ENCODE peak calls at places on chromosomes 4 and X, in four cellular contexts. One of them, this sample, is unnamed. For H3K27me3 and H3K36me3, the result is how much of the 10 kb centered on the place peaks cover.

GRCh38 chr4:95106408-95106928 is 348.7 kb downstream of the BMPR1B start:
- DNase-seq in neural progenitor cell: no peak
- DNase-seq in CD8-positive, alpha-beta memory T cell: no peak
- DNase-seq in HCT116: peak
- DNase-seq in this sample: no peak

GRCh38 chrX:31170792-31171191 is 99.0 kb upstream of the FTHL17 start:
- DNase-seq in neural progenitor cell: no peak
- DNase-seq in CD8-positive, alpha-beta memory T cell: no peak
- DNase-seq in HCT116: no peak
- DNase-seq in this sample: no peak

GRCh38 chr4:157043131-157043530 is 32.8 kb upstream of the GLRB start:
- DNase-seq in CD8-positive, alpha-beta memory T cell: no peak
- DNase-seq in neural progenitor cell: peak
- DNase-seq in HCT116: no peak
- DNase-seq in this sample: no peak

GRCh38 chrX:130224810-130225209 is 43.9 kb downstream of the ZNF280C start:
- DNase-seq in HCT116: no peak
- DNase-seq in neural progenitor cell: no peak
- DNase-seq in CD8-positive, alpha-beta memory T cell: no peak
- DNase-seq in this sample: no peak

GRCh38 chr4:3321295-3321889 is 28.6 kb downstream of the RGS12 start:
- DNase-seq in CD8-positive, alpha-beta memory T cell: no peak
- DNase-seq in neural progenitor cell: no peak
- DNase-seq in HCT116: no peak
- DNase-seq in this sample: no peak

GRCh38 chr4:153488006-153488718 is 22.0 kb downstream of the TMEM131L start:
- DNase-seq in HCT116: no peak
- DNase-seq in neural progenitor cell: no peak
- DNase-seq in CD8-positive, alpha-beta memory T cell: peak
- DNase-seq in this sample: no peak

GRCh38 chr4:150261571-150261970 is 183.3 kb downstream of the DCLK2 start:
- DNase-seq in neural progenitor cell: no peak
- DNase-seq in HCT116: no peak
- DNase-seq in CD8-positive, alpha-beta memory T cell: no peak
- DNase-seq in this sample: no peak

GRCh38 chr4:137677851-137678250 is 145.6 kb upstream of the PCDH18 start:
- DNase-seq in neural progenitor cell: no peak
- DNase-seq in HCT116: no peak
- DNase-seq in CD8-positive, alpha-beta memory T cell: no peak
- DNase-seq in this sample: no peak

GRCh38 chrX:21691512-21692018 is 33.4 kb upstream of the KLHL34 start:
- DNase-seq in HCT116: no peak
- DNase-seq in neural progenitor cell: no peak
- DNase-seq in CD8-positive, alpha-beta memory T cell: no peak
- DNase-seq in this sample: no peak

GRCh38 chrX:67543818-67544217 is at the start of gene AR:
- DNase-seq in CD8-positive, alpha-beta memory T cell: no peak
- DNase-seq in neural progenitor cell: peak
- DNase-seq in HCT116: no peak
- DNase-seq in this sample: no peak

GRCh38 chr4:146175541-146176453 is at the start of gene LSM6:
- DNase-seq in HCT116: peak
- DNase-seq in neural progenitor cell: peak
- DNase-seq in CD8-positive, alpha-beta memory T cell: peak
- DNase-seq in this sample: peak

GRCh38 chrX:130645955-130646583 is 244.3 kb downstream of the RBMX2 start:
- DNase-seq in neural progenitor cell: no peak
- DNase-seq in HCT116: no peak
- DNase-seq in CD8-positive, alpha-beta memory T cell: no peak
- DNase-seq in this sample: no peak

GRCh38 chr4:84631573-84631972 is 48.6 kb downstream of the CDS1 start:
- DNase-seq in neural progenitor cell: no peak
- DNase-seq in HCT116: no peak
- DNase-seq in CD8-positive, alpha-beta memory T cell: no peak
- DNase-seq in this sample: no peak

GRCh38 chr4:95155759-95156451 is 392.9 kb downstream of the UNC5C start:
- DNase-seq in CD8-positive, alpha-beta memory T cell: no peak
- DNase-seq in HCT116: peak
- DNase-seq in neural progenitor cell: peak
- DNase-seq in this sample: no peak

GRCh38 chr4:185457136-185457535 is 14.4 kb downstream of the CCDC110 start:
- DNase-seq in HCT116: no peak
- DNase-seq in CD8-positive, alpha-beta memory T cell: no peak
- DNase-seq in neural progenitor cell: peak
- DNase-seq in this sample: no peak

GRCh38 chr4:169117591-169118081 is 107.6 kb upstream of the CBR4 start:
- DNase-seq in HCT116: no peak
- DNase-seq in neural progenitor cell: no peak
- DNase-seq in CD8-positive, alpha-beta memory T cell: no peak
- DNase-seq in this sample: peak

GRCh38 chrX:38505583-38505982 is 55.8 kb upstream of the TSPAN7 start:
- DNase-seq in CD8-positive, alpha-beta memory T cell: no peak
- DNase-seq in neural progenitor cell: no peak
- DNase-seq in HCT116: no peak
- DNase-seq in this sample: no peak

DNA sequence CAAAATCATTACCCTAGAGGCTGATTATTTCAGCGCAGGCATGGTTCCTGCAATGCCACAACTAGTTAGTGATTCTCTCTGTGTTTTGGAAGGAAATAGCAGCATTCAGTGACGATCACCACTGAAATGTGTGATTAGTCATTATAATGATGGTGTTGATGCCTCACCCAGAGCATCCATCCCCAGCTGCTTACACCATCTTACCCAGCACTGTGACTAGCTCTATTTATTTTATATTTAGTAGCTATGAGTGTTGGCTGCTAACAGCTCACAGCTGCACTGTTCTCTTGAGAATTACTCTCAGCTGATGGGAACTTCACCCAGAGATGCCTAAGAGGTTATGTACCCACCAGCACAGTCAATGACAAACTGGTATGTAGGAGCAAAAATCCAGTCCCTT is 60.5 kb upstream of the TSPAN7 start:
- DNase-seq in CD8-positive, alpha-beta memory T cell: no peak
- DNase-seq in HCT116: no peak
- DNase-seq in neural progenitor cell: no peak
- DNase-seq in this sample: no peak
- H3K27me3 ChIP-seq in CD8-positive, alpha-beta memory T cell: under half
- H3K27me3 ChIP-seq in HCT116: under half
- H3K27me3 ChIP-seq in neural progenitor cell: under half
- H3K27me3 ChIP-seq in this sample: under half

GRCh38 chrX:54442790-54443189 is 2.6 kb downstream of the TSR2 start:
- DNase-seq in neural progenitor cell: no peak
- DNase-seq in HCT116: no peak
- DNase-seq in CD8-positive, alpha-beta memory T cell: no peak
- DNase-seq in this sample: no peak
- H3K36me3 ChIP-seq in neural progenitor cell: under half
- H3K36me3 ChIP-seq in HCT116: under half
- H3K36me3 ChIP-seq in CD8-positive, alpha-beta memory T cell: under half
- H3K36me3 ChIP-seq in this sample: under half

DNA sequence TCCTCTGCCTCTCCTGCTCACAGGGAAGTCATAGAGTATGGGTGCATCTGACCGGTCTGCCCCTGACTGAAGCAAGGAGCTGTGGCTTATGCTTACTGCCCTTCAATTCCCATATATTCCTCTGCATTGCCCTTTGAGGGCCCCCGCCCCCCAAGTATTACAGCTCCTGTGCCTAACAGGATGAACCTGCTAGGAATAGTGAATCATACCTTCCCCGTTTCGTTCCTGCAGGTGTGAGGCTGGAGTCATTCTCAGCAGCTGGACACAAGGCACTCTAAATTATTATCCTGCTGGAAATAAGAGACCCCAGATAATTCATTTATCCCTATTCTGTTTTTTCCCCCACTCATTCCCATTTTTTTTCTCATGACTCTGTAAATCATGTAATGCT is 2.4 kb downstream of the KIT start:
- DNase-seq in neural progenitor cell: no peak
- DNase-seq in CD8-positive, alpha-beta memory T cell: no peak
- DNase-seq in HCT116: no peak
- DNase-seq in this sample: no peak
- H3K27me3 ChIP-seq in neural progenitor cell: half or more
- H3K27me3 ChIP-seq in CD8-positive, alpha-beta memory T cell: under half
- H3K27me3 ChIP-seq in HCT116: under half
- H3K27me3 ChIP-seq in this sample: under half

DNA sequence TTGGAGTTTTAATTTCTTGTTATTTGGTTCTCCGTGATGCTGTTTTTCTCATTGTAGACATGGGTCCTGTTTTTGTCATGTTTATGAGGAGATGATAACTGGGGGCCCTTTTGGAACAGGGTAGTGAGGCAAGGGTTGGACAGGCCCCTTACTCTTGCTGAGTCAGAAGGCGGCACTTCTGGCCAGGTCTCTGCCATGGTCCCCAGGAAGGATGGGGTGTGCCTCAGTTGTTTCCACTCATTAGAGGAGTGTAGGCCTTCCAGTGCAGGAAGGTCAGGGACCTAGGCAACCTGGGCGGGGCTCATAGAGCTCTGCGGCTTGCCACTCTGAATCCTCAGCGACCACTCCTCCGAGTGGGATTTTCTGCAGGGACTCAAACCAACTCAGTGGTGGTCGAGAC is 68.2 kb downstream of the NELFA start:
- DNase-seq in CD8-positive, alpha-beta memory T cell: no peak
- DNase-seq in HCT116: no peak
- DNase-seq in neural progenitor cell: no peak
- DNase-seq in this sample: no peak
- H3K36me3 ChIP-seq in CD8-positive, alpha-beta memory T cell: under half
- H3K36me3 ChIP-seq in HCT116: under half
- H3K36me3 ChIP-seq in neural progenitor cell: under half
- H3K36me3 ChIP-seq in this sample: under half

GRCh38 chr4:105896461-105896939 is 1.2 kb downstream of the NPNT start:
- DNase-seq in CD8-positive, alpha-beta memory T cell: no peak
- DNase-seq in neural progenitor cell: no peak
- DNase-seq in HCT116: no peak
- DNase-seq in this sample: no peak

GRCh38 chr4:105896984-105897760 is 1.9 kb downstream of the NPNT start:
- DNase-seq in neural progenitor cell: no peak
- DNase-seq in HCT116: no peak
- DNase-seq in CD8-positive, alpha-beta memory T cell: no peak
- DNase-seq in this sample: no peak

GRCh38 chr4:105895609-105896460 is 564 bp downstream of the NPNT start:
- DNase-seq in neural progenitor cell: peak
- DNase-seq in CD8-positive, alpha-beta memory T cell: no peak
- DNase-seq in HCT116: no peak
- DNase-seq in this sample: no peak

GRCh38 chr4:105895324-105895608 is at the start of gene NPNT:
- DNase-seq in CD8-positive, alpha-beta memory T cell: no peak
- DNase-seq in HCT116: no peak
- DNase-seq in neural progenitor cell: peak
- DNase-seq in this sample: no peak

GRCh38 chr4:105894570-105895323 is 524 bp upstream of the NPNT start:
- DNase-seq in CD8-positive, alpha-beta memory T cell: no peak
- DNase-seq in HCT116: peak
- DNase-seq in neural progenitor cell: peak
- DNase-seq in this sample: no peak
- H3K27me3 ChIP-seq in CD8-positive, alpha-beta memory T cell: under half
- H3K27me3 ChIP-seq in HCT116: under half
- H3K27me3 ChIP-seq in neural progenitor cell: half or more
- H3K27me3 ChIP-seq in this sample: under half

GRCh38 chrX:1422135-1422465 is 30.2 kb upstream of the SLC25A6 start:
- DNase-seq in CD8-positive, alpha-beta memory T cell: no peak
- DNase-seq in HCT116: no peak
- DNase-seq in neural progenitor cell: no peak
- DNase-seq in this sample: no peak
- H3K36me3 ChIP-seq in CD8-positive, alpha-beta memory T cell: half or more
- H3K36me3 ChIP-seq in HCT116: under half
- H3K36me3 ChIP-seq in neural progenitor cell: under half
- H3K36me3 ChIP-seq in this sample: half or more

GRCh38 chrX:71623105-71623450 is 4.8 kb upstream of the CXCR3 start:
- DNase-seq in HCT116: no peak
- DNase-seq in CD8-positive, alpha-beta memory T cell: no peak
- DNase-seq in neural progenitor cell: no peak
- DNase-seq in this sample: no peak
- H3K27me3 ChIP-seq in HCT116: under half
- H3K27me3 ChIP-seq in CD8-positive, alpha-beta memory T cell: under half
- H3K27me3 ChIP-seq in neural progenitor cell: under half
- H3K27me3 ChIP-seq in this sample: under half

DNA sequence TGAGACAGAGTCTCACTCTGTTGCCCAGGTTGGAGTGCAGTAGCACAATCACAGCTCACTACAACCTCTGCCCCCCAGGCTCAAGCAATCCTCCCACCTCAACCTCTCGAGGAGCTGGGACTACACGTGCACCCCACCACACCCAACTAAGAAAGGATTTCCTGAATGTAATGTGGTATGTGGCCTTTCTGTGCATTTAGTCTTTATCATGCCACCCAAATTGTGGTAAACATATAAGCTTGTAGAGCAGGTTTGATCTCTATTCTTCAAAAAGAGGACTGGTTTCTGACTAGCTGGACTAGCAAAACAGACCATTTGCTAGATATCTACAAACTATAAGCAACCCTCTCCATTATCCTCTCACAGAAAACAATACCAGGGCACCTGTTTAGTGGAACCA is 33.6 kb downstream of the ELOVL6 start:
- DNase-seq in neural progenitor cell: no peak
- DNase-seq in HCT116: no peak
- DNase-seq in CD8-positive, alpha-beta memory T cell: no peak
- DNase-seq in this sample: no peak
- H3K36me3 ChIP-seq in neural progenitor cell: under half
- H3K36me3 ChIP-seq in HCT116: under half
- H3K36me3 ChIP-seq in CD8-positive, alpha-beta memory T cell: under half
- H3K36me3 ChIP-seq in this sample: under half

GRCh38 chrX:72305286-72306084 is at the start of gene CITED1:
- DNase-seq in CD8-positive, alpha-beta memory T cell: no peak
- DNase-seq in neural progenitor cell: peak
- DNase-seq in HCT116: no peak
- DNase-seq in this sample: no peak

GRCh38 chrX:72306085-72306801 is 529 bp upstream of the CITED1 start:
- DNase-seq in neural progenitor cell: peak
- DNase-seq in HCT116: no peak
- DNase-seq in CD8-positive, alpha-beta memory T cell: no peak
- DNase-seq in this sample: no peak

GRCh38 chrX:72307646-72308051 is 1.9 kb upstream of the CITED1 start:
- DNase-seq in HCT116: no peak
- DNase-seq in neural progenitor cell: peak
- DNase-seq in CD8-positive, alpha-beta memory T cell: no peak
- DNase-seq in this sample: no peak

GRCh38 chrX:72306851-72307645 is 1.3 kb upstream of the CITED1 start:
- DNase-seq in CD8-positive, alpha-beta memory T cell: peak
- DNase-seq in neural progenitor cell: peak
- DNase-seq in HCT116: peak
- DNase-seq in this sample: peak

DNA sequence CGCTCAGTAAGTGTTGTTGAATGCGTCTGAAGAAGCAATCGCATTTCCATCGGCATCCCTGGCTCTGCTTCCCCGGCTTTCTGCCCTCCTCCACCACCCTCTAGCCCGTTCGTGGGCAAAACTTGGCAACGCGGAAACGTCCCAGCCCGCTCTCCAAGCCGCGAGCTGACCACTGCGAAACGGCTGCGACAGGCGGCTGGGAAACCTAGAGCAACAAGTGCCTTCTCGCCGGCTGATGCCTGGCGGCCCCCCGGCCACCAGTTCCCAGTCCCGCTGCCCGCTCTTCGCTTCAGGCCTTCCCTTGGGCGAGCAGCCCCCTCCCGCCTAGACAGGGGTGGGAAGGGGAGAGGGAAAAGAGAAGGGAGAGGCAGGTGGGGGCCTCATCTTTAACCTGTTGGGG is 837 bp downstream of the CITED1 start:
- DNase-seq in neural progenitor cell: peak
- DNase-seq in HCT116: no peak
- DNase-seq in CD8-positive, alpha-beta memory T cell: no peak
- DNase-seq in this sample: no peak
- H3K27me3 ChIP-seq in neural progenitor cell: half or more
- H3K27me3 ChIP-seq in HCT116: under half
- H3K27me3 ChIP-seq in CD8-positive, alpha-beta memory T cell: under half
- H3K27me3 ChIP-seq in this sample: under half

This sample was measured in thoracic aorta.